ENCODE peak calls at places on chromosome 18, in seven cellular contexts. G, V, L, N, I, S and R are unnamed samples.

GRCh38 chr18:32893915-32894314 is 121.1 kb upstream of the KLHL14 start:
- DNase-seq in G (peak), V (no peak), L (no peak), N (no peak), I (no peak), S (no peak), R (no peak)

GRCh38 chr18:58649966-58650816 is 21.1 kb upstream of the MALT1 start:
- DNase-seq in G (no peak), V (no peak), L (no peak), N (no peak), I (no peak), S (no peak), R (no peak)

GRCh38 chr18:55477537-55478300 is 110.3 kb downstream of the TCF4 start:
- DNase-seq in G (no peak), V (no peak), L (peak), N (no peak), I (no peak), S (peak), R (no peak)

GRCh38 chr18:70292628-70293027 is 3.8 kb downstream of the SOCS6 start:
- DNase-seq in G (no peak), V (no peak), L (no peak), N (no peak), I (no peak), S (no peak), R (no peak)

GRCh38 chr18:45945669-45946068 is 21.5 kb downstream of the EPG5 start:
- DNase-seq in G (no peak), V (no peak), L (no peak), N (no peak), I (no peak), S (no peak), R (no peak)

GRCh38 chr18:40529478-40529877 is 1425.6 kb upstream of the PIK3C3 start:
- DNase-seq in G (no peak), V (no peak), L (no peak), N (no peak), I (no peak), S (no peak), R (no peak)

GRCh38 chr18:31497711-31498449 is at the start of gene DSG2:
- DNase-seq in G (peak), V (peak), L (no peak), N (peak), I (peak), S (no peak), R (peak)

GRCh38 chr18:35917043-35917442 is 55.4 kb upstream of the RMP24 start:
- DNase-seq in G (peak), V (no peak), L (no peak), N (no peak), I (no peak), S (no peak), R (no peak)

GRCh38 chr18:79961527-79962291 is 2.7 kb upstream of the HSBP1L1 start:
- DNase-seq in G (no peak), V (no peak), L (no peak), N (no peak), I (peak), S (no peak), R (no peak)

GRCh38 chr18:32612651-32613050 is 142.0 kb upstream of the GAREM1 start:
- DNase-seq in G (no peak), V (no peak), L (no peak), N (no peak), I (no peak), S (no peak), R (no peak)

GRCh38 chr18:58402247-58402646 is 226.6 kb downstream of the ALPK2 start:
- DNase-seq in G (no peak), V (no peak), L (no peak), N (no peak), I (no peak), S (no peak), R (no peak)

GRCh38 chr18:58727776-58728500 is 56.7 kb downstream of the MALT1 start:
- DNase-seq in G (no peak), V (no peak), L (no peak), N (peak), I (no peak), S (no peak), R (no peak)

GRCh38 chr18:42784612-42785011 is 330.9 kb downstream of the RIT2 start:
- DNase-seq in G (no peak), V (no peak), L (no peak), N (no peak), I (no peak), S (no peak), R (no peak)

GRCh38 chr18:76922107-76922506 is 99.8 kb downstream of the ZNF236 start:
- DNase-seq in G (peak), V (peak), L (peak), N (no peak), I (peak), S (peak), R (peak)

GRCh38 chr18:9232977-9233376 is 96.4 kb downstream of the ANKRD12 start:
- DNase-seq in G (no peak), V (no peak), L (no peak), N (no peak), I (no peak), S (no peak), R (no peak)

GRCh38 chr18:26655010-26655613 is 106.8 kb upstream of the KCTD1 start:
- DNase-seq in G (no peak), V (no peak), L (no peak), N (no peak), I (no peak), S (no peak), R (no peak)

GRCh38 chr18:32158108-32158624 is 31.7 kb upstream of the MEP1B start:
- DNase-seq in G (peak), V (peak), L (peak), N (peak), I (peak), S (peak), R (peak)

GRCh38 chr18:77160515-77160914 is 27.9 kb upstream of the MBP start:
- DNase-seq in G (peak), V (no peak), L (no peak), N (no peak), I (peak), S (no peak), R (no peak)

GRCh38 chr18:59493019-59493418 is 134.0 kb upstream of the LMAN1 start:
- DNase-seq in G (no peak), V (no peak), L (no peak), N (no peak), I (no peak), S (no peak), R (no peak)

GRCh38 chr18:32629990-32630389 is 142.8 kb downstream of the KLHL14 start:
- DNase-seq in G (no peak), V (no peak), L (no peak), N (no peak), I (no peak), S (no peak), R (no peak)

GRCh38 chr18:944440-944839 is 39.8 kb downstream of the ADCYAP1 start:
- DNase-seq in G (no peak), V (no peak), L (no peak), N (no peak), I (no peak), S (no peak), R (no peak)

GRCh38 chr18:12574494-12575185 is 83.3 kb downstream of the SPIRE1 start:
- DNase-seq in G (no peak), V (no peak), L (no peak), N (no peak), I (no peak), S (no peak), R (no peak)

GRCh38 chr18:77711096-77711495 is 461.4 kb downstream of the GALR1 start:
- DNase-seq in G (no peak), V (no peak), L (no peak), N (no peak), I (peak), S (no peak), R (no peak)

GRCh38 chr18:79788096-79789085 is 9.3 kb upstream of the KCNG2 start:
- DNase-seq in G (peak), V (no peak), L (no peak), N (no peak), I (peak), S (no peak), R (no peak)

GRCh38 chr18:44586782-44587524 is 93.7 kb upstream of the SETBP1 start:
- DNase-seq in G (no peak), V (no peak), L (no peak), N (no peak), I (no peak), S (no peak), R (no peak)

GRCh38 chr18:56112013-56112749 is 524.2 kb upstream of the TCF4 start:
- DNase-seq in G (no peak), V (no peak), L (no peak), N (no peak), I (no peak), S (no peak), R (no peak)

GRCh38 chr18:55489742-55490055 is 98.3 kb downstream of the TCF4 start:
- DNase-seq in G (no peak), V (no peak), L (no peak), N (no peak), I (no peak), S (no peak), R (no peak)

GRCh38 chr18:70047931-70048603 is 100.4 kb upstream of the CD226 start:
- DNase-seq in G (no peak), V (no peak), L (no peak), N (no peak), I (no peak), S (no peak), R (no peak)

GRCh38 chr18:43855376-43855775 is 578.1 kb upstream of the SYT4 start:
- DNase-seq in G (no peak), V (no peak), L (no peak), N (no peak), I (peak), S (no peak), R (no peak)

GRCh38 chr18:57446322-57446721 is 11.1 kb downstream of the ONECUT2 start:
- DNase-seq in G (peak), V (no peak), L (no peak), N (no peak), I (peak), S (no peak), R (no peak)

GRCh38 chr18:59566507-59566906 is 130.7 kb downstream of the CCBE1 start:
- DNase-seq in G (no peak), V (no peak), L (no peak), N (no peak), I (no peak), S (no peak), R (no peak)

GRCh38 chr18:38307919-38308318 is 742.3 kb upstream of the CELF4 start:
- DNase-seq in G (no peak), V (no peak), L (no peak), N (no peak), I (no peak), S (no peak), R (no peak)

GRCh38 chr18:43422483-43422882 is 145.2 kb upstream of the SYT4 start:
- DNase-seq in G (peak), V (no peak), L (no peak), N (no peak), I (peak), S (no peak), R (no peak)

GRCh38 chr18:45910405-45911023 is 56.6 kb downstream of the EPG5 start:
- DNase-seq in G (peak), V (peak), L (peak), N (peak), I (peak), S (peak), R (peak)

GRCh38 chr18:36179562-36180334 is 7.5 kb upstream of the MOCOS start:
- DNase-seq in G (no peak), V (peak), L (no peak), N (peak), I (no peak), S (no peak), R (no peak)

GRCh38 chr18:78984941-78985784 is 5.5 kb downstream of the SALL3 start:
- DNase-seq in G (peak), V (no peak), L (peak), N (no peak), I (peak), S (no peak), R (no peak)

GRCh38 chr18:25283769-25284168 is 68.2 kb downstream of the ZNF521 start:
- DNase-seq in G (no peak), V (no peak), L (no peak), N (no peak), I (no peak), S (no peak), R (no peak)
- H3K4me3 ChIP-seq in G (no peak), V (no peak), L (no peak), N (peak), I (peak), S (no peak), R (no peak)

GRCh38 chr18:71583291-71583690 is 960.9 kb downstream of the CBLN2 start:
- DNase-seq in G (no peak), V (no peak), L (no peak), N (no peak), I (no peak), S (no peak), R (no peak)
- H3K4me3 ChIP-seq in G (no peak), V (no peak), L (no peak), N (no peak), I (no peak), S (no peak), R (no peak)

DNA sequence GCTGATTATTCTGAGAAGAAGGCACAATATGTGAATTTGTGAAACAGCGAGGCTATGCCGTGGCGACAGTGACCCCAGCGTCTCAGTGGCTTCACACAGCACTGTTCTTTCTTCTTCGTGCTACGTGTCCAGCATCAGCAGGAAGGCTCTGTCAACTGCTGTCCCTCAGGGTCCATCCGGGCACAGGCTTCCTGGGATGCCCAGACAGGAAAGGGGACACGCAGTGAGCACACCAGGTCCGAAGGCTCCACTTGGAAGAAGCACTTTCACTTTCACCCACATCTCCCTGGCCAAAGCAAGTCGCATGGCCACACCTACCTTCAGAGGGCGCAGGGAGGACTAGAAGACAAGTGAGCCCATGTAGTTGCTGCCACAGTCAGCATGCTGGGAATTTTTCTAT is 47.3 kb downstream of the PTGR3 start:
- DNase-seq in G (no peak), V (peak), L (peak), N (peak), I (no peak), S (peak), R (peak)
- H3K4me3 ChIP-seq in G (no peak), V (peak), L (peak), N (peak), I (no peak), S (peak), R (peak)

DNA sequence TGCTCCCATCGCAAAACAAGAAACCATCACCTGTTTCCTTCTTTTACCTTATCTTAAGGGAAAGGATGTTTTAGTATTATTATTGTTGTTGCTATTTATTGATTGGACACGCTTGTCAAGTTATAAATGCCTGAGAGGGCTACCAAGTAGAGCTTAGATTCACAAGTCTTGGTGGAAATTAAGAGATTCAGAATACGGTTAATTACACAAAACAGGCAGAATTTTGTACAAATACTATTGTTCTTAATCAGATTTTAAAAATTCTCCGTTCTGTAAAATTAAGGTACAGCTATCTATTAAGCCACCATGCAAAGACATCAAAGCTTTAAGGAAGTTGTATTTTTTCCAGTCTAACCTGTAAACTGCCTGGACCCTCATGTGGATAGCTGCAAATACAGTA is 1.1 kb upstream of the ZNF521 start:
- DNase-seq in G (no peak), V (no peak), L (no peak), N (no peak), I (no peak), S (no peak), R (no peak)
- H3K4me3 ChIP-seq in G (no peak), V (peak), L (no peak), N (peak), I (peak), S (no peak), R (no peak)

GRCh38 chr18:63689064-63689463 is 13.7 kb upstream of the SERPINB11 start:
- DNase-seq in G (no peak), V (no peak), L (no peak), N (no peak), I (no peak), S (no peak), R (no peak)
- H3K4me3 ChIP-seq in G (no peak), V (no peak), L (no peak), N (no peak), I (no peak), S (no peak), R (no peak)

GRCh38 chr18:47095810-47096209 is 54.5 kb downstream of the HDHD2 start:
- DNase-seq in G (no peak), V (no peak), L (no peak), N (no peak), I (no peak), S (no peak), R (no peak)
- H3K4me3 ChIP-seq in G (no peak), V (no peak), L (no peak), N (no peak), I (no peak), S (no peak), R (no peak)

DNA sequence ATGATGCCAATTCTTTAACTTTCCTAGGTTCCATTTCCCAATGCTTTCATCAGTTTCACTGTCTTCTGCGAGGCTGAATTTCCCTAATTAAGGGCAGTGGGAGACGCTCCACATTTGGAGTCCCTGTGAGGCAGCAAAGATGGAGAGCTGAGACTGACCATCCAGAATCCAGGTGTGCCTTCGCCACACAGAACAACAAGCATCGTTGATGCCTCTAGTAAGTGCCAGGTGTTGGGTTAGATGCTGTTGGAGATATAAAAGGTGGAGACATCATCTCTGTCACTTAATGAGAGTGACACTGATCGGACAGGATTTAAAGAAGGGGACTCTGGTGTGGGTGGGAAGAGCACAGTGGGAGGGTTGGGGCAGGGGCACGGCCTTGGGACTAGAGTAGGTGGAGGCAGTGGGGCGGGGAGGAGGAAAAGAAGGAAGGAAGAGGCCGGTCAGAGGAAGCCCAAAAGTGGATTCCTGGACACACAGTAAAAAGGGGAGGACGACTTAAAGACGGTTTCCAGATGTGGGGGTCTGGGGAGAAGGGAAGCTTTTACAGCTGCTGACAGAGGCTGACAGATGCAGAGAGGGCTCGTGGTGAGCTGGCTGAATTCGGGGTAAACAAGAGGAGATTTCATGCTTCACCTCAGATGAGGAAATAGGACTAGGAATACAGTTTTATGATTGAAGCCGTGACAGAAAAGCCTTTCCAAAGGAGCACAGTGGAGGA is 113.0 kb downstream of the BCL2 start:
- DNase-seq in G (no peak), V (no peak), L (no peak), N (no peak), I (no peak), S (no peak), R (no peak)
- H3K4me3 ChIP-seq in G (no peak), V (no peak), L (peak), N (no peak), I (no peak), S (peak), R (peak)

GRCh38 chr18:66603941-66604627 is at the start of gene CDH19:
- DNase-seq in G (no peak), V (peak), L (no peak), N (no peak), I (no peak), S (no peak), R (no peak)
- H3K4me3 ChIP-seq in G (no peak), V (peak), L (no peak), N (peak), I (no peak), S (no peak), R (no peak)